ENCODE peak calls at places on chromosomes 1 and 21, in four cellular contexts. P is HFF-Myc; X is IMR-90; U is activated T-helper 1 cell treated with anti-CD3 and anti-CD28 coated beads, Interleukin-2, amount 50 U/mL, for 16 hours. B is an unnamed sample.
A peak's percentile ranks its signal among the peaks of the same experiment; 100 is the strongest.

GRCh38 chr1:7084232-7084894 is 299.1 kb downstream of the CAMTA1 start:
- DNase-seq in P (no peak), X (no peak), U (no peak), B (no peak)

GRCh38 chr1:114153621-114154145 is at the start of gene SYT6:
- DNase-seq in P (no peak), X (no peak), U (no peak), B (no peak)

GRCh38 chr1:94522304-94522703 is 19.3 kb downstream of the F3 start:
- DNase-seq in P (peak; percentile 52), X (peak; percentile 72), U (no peak), B (peak; percentile 44)

GRCh38 chr1:229381234-229381633 is 38.4 kb upstream of the CCSAP start:
- DNase-seq in P (no peak), X (no peak), U (no peak), B (no peak)

GRCh38 chr1:107965112-107965991 is at the start of gene VAV3:
- DNase-seq in P (peak; percentile 25), X (peak; percentile 10), U (peak; percentile 11), B (no peak)

GRCh38 chr1:1040004-1040991 is 20.4 kb downstream of the AGRN start:
- DNase-seq in P (no peak), X (peak; percentile 85), U (peak; percentile 71), B (peak; percentile 49)

GRCh38 chr1:39081266-39082139 is 55.4 kb downstream of the NDUFS5 start:
- DNase-seq in P (no peak), X (no peak), U (peak; percentile 0), B (no peak)

GRCh38 chr1:205286335-205286950 is 35.1 kb downstream of the NUAK2 start:
- DNase-seq in P (no peak), X (peak; percentile 36), U (peak; percentile 30), B (no peak)

GRCh38 chr1:117013310-117013850 is 11.8 kb downstream of the CD101 start:
- DNase-seq in P (no peak), X (no peak), U (no peak), B (no peak)

GRCh38 chr21:36489103-36489785 is 9.3 kb upstream of the CLDN14 start:
- DNase-seq in P (no peak), X (no peak), U (no peak), B (no peak)

GRCh38 chr1:15696956-15697521 is 12.9 kb downstream of the PLEKHM2 start:
- DNase-seq in P (no peak), X (no peak), U (peak; percentile 1), B (no peak)

GRCh38 chr1:248404024-248404423 is 1.2 kb downstream of the OR2T1 start:
- DNase-seq in P (no peak), X (peak; percentile 19), U (no peak), B (no peak)

GRCh38 chr1:101278238-101278637 is 41.4 kb downstream of the S1PR1 start:
- DNase-seq in P (no peak), X (no peak), U (no peak), B (no peak)

GRCh38 chr21:33642896-33643657 is 776 bp downstream of the ITSN1 start:
- DNase-seq in P (no peak), X (peak; percentile 36), U (peak; percentile 1), B (no peak)

GRCh38 chr1:212437179-212437798 is 4.6 kb downstream of the NENF start:
- DNase-seq in P (no peak), X (no peak), U (no peak), B (no peak)

GRCh38 chr1:211736351-211736915 is 61.0 kb upstream of the NEK2 start:
- DNase-seq in P (no peak), X (no peak), U (no peak), B (no peak)

GRCh38 chr1:203038891-203039608 is 12.8 kb downstream of the PPFIA4 start:
- DNase-seq in P (no peak), X (peak; percentile 65), U (peak; percentile 35), B (peak; percentile 38)

GRCh38 chr1:220733090-220733569 is 15.0 kb upstream of the MTARC2 start:
- DNase-seq in P (peak; percentile 75), X (peak; percentile 88), U (peak; percentile 58), B (peak; percentile 75)